ENCODE peak calls at places on chromosomes 16 and 17, in ten cellular contexts. J is RPMI8226; R is mesendoderm; I is naive thymus-derived CD8-positive, alpha-beta T cell; C is activated CD4-positive, CD25-positive, alpha-beta regulatory T cell; H is GM13977; G is NCI-H2107; V is lower leg skin; W is HEK293T; M is RWPE1. Q is an unnamed sample.

GRCh38 chr17:49414271-49414621 is 436 bp downstream of the PHB1 start:
- DNase-seq in M (peak), I (no peak), G (no peak), R (peak), H (peak), C (no peak), J (no peak), W (no peak), V (no peak), Q (no peak)

GRCh38 chr17:51572115-51572514 is 311.8 kb downstream of the UTP18 start:
- DNase-seq in I (no peak), J (no peak), C (no peak), H (no peak), M (no peak), W (no peak), V (no peak), G (no peak), R (peak), Q (no peak)

GRCh38 chr17:78925662-78926555 is 722 bp upstream of the TIMP2 start:
- DNase-seq in J (no peak), C (no peak), W (peak), I (no peak), H (no peak), G (no peak), V (peak), R (peak), M (no peak), Q (peak)

GRCh38 chr17:63961355-63962207 is 11.1 kb downstream of the SCN4A start:
- DNase-seq in V (peak), M (peak), J (no peak), G (no peak), C (no peak), R (peak), I (peak), H (peak), W (peak), Q (peak)

GRCh38 chr16:19520861-19521331 is 1.0 kb downstream of the GDE1 start:
- DNase-seq in C (no peak), W (peak), H (peak), I (no peak), G (no peak), R (peak), V (no peak), M (no peak), J (peak), Q (no peak)

GRCh38 chr17:14744716-14745115 is 443.8 kb downstream of the HS3ST3B1 start:
- DNase-seq in C (no peak), H (no peak), V (no peak), M (no peak), G (no peak), I (no peak), R (no peak), J (no peak), W (no peak), Q (no peak)

GRCh38 chr17:63946440-63947363 is 14.6 kb upstream of the CD79B start:
- DNase-seq in G (no peak), C (peak), M (peak), I (peak), J (peak), W (peak), V (no peak), R (peak), H (peak), Q (no peak)

GRCh38 chr16:188674-189073 is 8.4 kb downstream of the HBQ1 start:
- DNase-seq in V (no peak), G (no peak), H (no peak), C (no peak), R (peak), M (no peak), W (no peak), I (peak), J (peak), Q (no peak)

GRCh38 chr16:76081936-76082335 is 195.3 kb upstream of the CNTNAP4 start:
- DNase-seq in V (no peak), M (no peak), W (no peak), I (no peak), R (no peak), H (no peak), G (peak), C (no peak), J (no peak), Q (no peak)

GRCh38 chr17:81667754-81668153 is 1.2 kb downstream of the CCDC137 start:
- DNase-seq in G (no peak), I (no peak), R (peak), C (no peak), V (peak), W (peak), M (no peak), H (no peak), J (no peak), Q (no peak)